ENCODE peak calls at places on chromosomes 12 and 14, in four cellular contexts. T is amygdala, X is NCI-H146, L is AML-193. J is an unnamed sample.

GRCh38 chr14:21185506-21185905 is 29.6 kb upstream of the OR5AU1 start:
- DNase-seq in L (peak), T (no peak), X (no peak), J (no peak)

GRCh38 chr12:43835656-43836454 is at the start of gene TMEM117:
- DNase-seq in T (peak), L (no peak), X (peak), J (peak)

GRCh38 chr12:74896186-74896585 is 313.5 kb downstream of the KCNC2 start:
- DNase-seq in L (no peak), T (no peak), X (no peak), J (no peak)

GRCh38 chr12:108850854-108851573 is 6.4 kb downstream of the SSH1 start:
- DNase-seq in L (no peak), X (no peak), T (peak), J (peak)

GRCh38 chr14:104096751-104097700 is 11.5 kb downstream of the ASPG start:
- DNase-seq in L (no peak), T (no peak), X (no peak), J (peak)

GRCh38 chr12:49507139-49507538 is 31.7 kb upstream of the KCNH3 start:
- DNase-seq in X (no peak), T (no peak), L (no peak), J (no peak)

GRCh38 chr14:102362084-102362483 is 606 bp downstream of the CINP start:
- DNase-seq in L (no peak), X (peak), T (no peak), J (no peak)

GRCh38 chr12:70418101-70418500 is 52.0 kb downstream of the KCNMB4 start:
- DNase-seq in L (no peak), T (no peak), X (no peak), J (no peak)

GRCh38 chr12:91023326-91024004 is 18.7 kb upstream of the EPYC start:
- DNase-seq in T (no peak), X (no peak), L (no peak), J (no peak)

GRCh38 chr12:79023261-79023660 is 158.7 kb downstream of the SYT1 start:
- DNase-seq in T (no peak), X (no peak), L (no peak), J (no peak)

GRCh38 chr12:117470804-117471203 is 109.4 kb upstream of the NOS1 start:
- DNase-seq in T (no peak), X (no peak), L (no peak), J (no peak)

GRCh38 chr12:131131808-131132117 is 178.1 kb downstream of the ADGRD1 start:
- DNase-seq in T (no peak), L (no peak), X (no peak), J (no peak)

GRCh38 chr12:108611884-108612415 is 14.1 kb upstream of the TMEM119 start:
- DNase-seq in L (peak), X (no peak), T (no peak), J (no peak)

J was measured in right cardiac atrium.